ENCODE peak calls at places on chromosome 22, in eight cellular contexts. One of them, this sample, is unnamed.

GRCh38 chr22:47089796-47090460 is 327.5 kb downstream of the TBC1D22A start:
- DNase-seq in AML-193: no peak
- DNase-seq in Calu3: no peak
- DNase-seq in NCI-H1105: no peak
- DNase-seq in stimulated activated CD8-positive, alpha-beta memory T cell treated with anti-CD3 and anti-CD28 coated beads, Interleukin-4, amount 100 ng/mL, for 4 hours: no peak
- DNase-seq in NCI-H2081: no peak
- DNase-seq in T-helper 9 cell: no peak
- DNase-seq in stimulated activated CD4-positive, alpha-beta T cell treated with anti-CD3 and anti-CD28 coated beads, Interleukin-4, amount 100 ng/mL, for 1 hour: no peak
- DNase-seq in this sample: no peak

GRCh38 chr22:44172370-44173108 is 8.2 kb upstream of the PARVG start:
- DNase-seq in AML-193: peak; percentile 86
- DNase-seq in Calu3: no peak
- DNase-seq in NCI-H1105: no peak
- DNase-seq in stimulated activated CD8-positive, alpha-beta memory T cell treated with anti-CD3 and anti-CD28 coated beads, Interleukin-4, amount 100 ng/mL, for 4 hours: no peak
- DNase-seq in NCI-H2081: peak; percentile 56
- DNase-seq in T-helper 9 cell: no peak
- DNase-seq in stimulated activated CD4-positive, alpha-beta T cell treated with anti-CD3 and anti-CD28 coated beads, Interleukin-4, amount 100 ng/mL, for 1 hour: no peak
- DNase-seq in this sample: no peak

GRCh38 chr22:45977551-45978274 is 751 bp upstream of the WNT7B start:
- DNase-seq in AML-193: no peak
- DNase-seq in Calu3: peak; percentile 59
- DNase-seq in NCI-H1105: no peak
- DNase-seq in stimulated activated CD8-positive, alpha-beta memory T cell treated with anti-CD3 and anti-CD28 coated beads, Interleukin-4, amount 100 ng/mL, for 4 hours: no peak
- DNase-seq in NCI-H2081: no peak
- DNase-seq in T-helper 9 cell: no peak
- DNase-seq in stimulated activated CD4-positive, alpha-beta T cell treated with anti-CD3 and anti-CD28 coated beads, Interleukin-4, amount 100 ng/mL, for 1 hour: no peak
- DNase-seq in this sample: peak; percentile 54

GRCh38 chr22:11616811-11617210 is 3911.2 kb upstream of the OR11H1 start:
- DNase-seq in AML-193: no peak
- DNase-seq in Calu3: no peak
- DNase-seq in NCI-H1105: no peak
- DNase-seq in stimulated activated CD8-positive, alpha-beta memory T cell treated with anti-CD3 and anti-CD28 coated beads, Interleukin-4, amount 100 ng/mL, for 4 hours: no peak
- DNase-seq in NCI-H2081: no peak
- DNase-seq in T-helper 9 cell: no peak
- DNase-seq in stimulated activated CD4-positive, alpha-beta T cell treated with anti-CD3 and anti-CD28 coated beads, Interleukin-4, amount 100 ng/mL, for 1 hour: no peak
- DNase-seq in this sample: no peak

GRCh38 chr22:38862375-38863329 is 9.4 kb downstream of the CBX6 start:
- DNase-seq in AML-193: no peak
- DNase-seq in Calu3: no peak
- DNase-seq in NCI-H1105: no peak
- DNase-seq in stimulated activated CD8-positive, alpha-beta memory T cell treated with anti-CD3 and anti-CD28 coated beads, Interleukin-4, amount 100 ng/mL, for 4 hours: no peak
- DNase-seq in NCI-H2081: no peak
- DNase-seq in T-helper 9 cell: no peak
- DNase-seq in stimulated activated CD4-positive, alpha-beta T cell treated with anti-CD3 and anti-CD28 coated beads, Interleukin-4, amount 100 ng/mL, for 1 hour: peak; percentile 19
- DNase-seq in this sample: no peak

GRCh38 chr22:45096256-45096907 is 67.3 kb upstream of the NUP50 start:
- DNase-seq in AML-193: peak; percentile 57
- DNase-seq in Calu3: peak; percentile 72
- DNase-seq in NCI-H1105: peak; percentile 51
- DNase-seq in stimulated activated CD8-positive, alpha-beta memory T cell treated with anti-CD3 and anti-CD28 coated beads, Interleukin-4, amount 100 ng/mL, for 4 hours: peak; percentile 5
- DNase-seq in NCI-H2081: peak; percentile 55
- DNase-seq in T-helper 9 cell: peak; percentile 6
- DNase-seq in stimulated activated CD4-positive, alpha-beta T cell treated with anti-CD3 and anti-CD28 coated beads, Interleukin-4, amount 100 ng/mL, for 1 hour: peak; percentile 33
- DNase-seq in this sample: peak; percentile 60

GRCh38 chr22:36288571-36289405 is 35.9 kb downstream of the APOL1 start:
- DNase-seq in AML-193: no peak
- DNase-seq in Calu3: no peak
- DNase-seq in NCI-H1105: no peak
- DNase-seq in stimulated activated CD8-positive, alpha-beta memory T cell treated with anti-CD3 and anti-CD28 coated beads, Interleukin-4, amount 100 ng/mL, for 4 hours: no peak
- DNase-seq in NCI-H2081: no peak
- DNase-seq in T-helper 9 cell: no peak
- DNase-seq in stimulated activated CD4-positive, alpha-beta T cell treated with anti-CD3 and anti-CD28 coated beads, Interleukin-4, amount 100 ng/mL, for 1 hour: no peak
- DNase-seq in this sample: no peak

GRCh38 chr22:44385781-44386180 is 73.0 kb upstream of the SHISAL1 start:
- DNase-seq in AML-193: no peak
- DNase-seq in Calu3: no peak
- DNase-seq in NCI-H1105: no peak
- DNase-seq in stimulated activated CD8-positive, alpha-beta memory T cell treated with anti-CD3 and anti-CD28 coated beads, Interleukin-4, amount 100 ng/mL, for 4 hours: no peak
- DNase-seq in NCI-H2081: no peak
- DNase-seq in T-helper 9 cell: no peak
- DNase-seq in stimulated activated CD4-positive, alpha-beta T cell treated with anti-CD3 and anti-CD28 coated beads, Interleukin-4, amount 100 ng/mL, for 1 hour: no peak
- DNase-seq in this sample: no peak

GRCh38 chr22:35342390-35342789 is 38.5 kb upstream of the HMOX1 start:
- DNase-seq in AML-193: no peak
- DNase-seq in Calu3: no peak
- DNase-seq in NCI-H1105: no peak
- DNase-seq in stimulated activated CD8-positive, alpha-beta memory T cell treated with anti-CD3 and anti-CD28 coated beads, Interleukin-4, amount 100 ng/mL, for 4 hours: no peak
- DNase-seq in NCI-H2081: no peak
- DNase-seq in T-helper 9 cell: no peak
- DNase-seq in stimulated activated CD4-positive, alpha-beta T cell treated with anti-CD3 and anti-CD28 coated beads, Interleukin-4, amount 100 ng/mL, for 1 hour: no peak
- DNase-seq in this sample: no peak

GRCh38 chr22:27751277-27752070 is 50.1 kb downstream of the MN1 start:
- DNase-seq in AML-193: no peak
- DNase-seq in Calu3: no peak
- DNase-seq in NCI-H1105: no peak
- DNase-seq in stimulated activated CD8-positive, alpha-beta memory T cell treated with anti-CD3 and anti-CD28 coated beads, Interleukin-4, amount 100 ng/mL, for 4 hours: no peak
- DNase-seq in NCI-H2081: no peak
- DNase-seq in T-helper 9 cell: no peak
- DNase-seq in stimulated activated CD4-positive, alpha-beta T cell treated with anti-CD3 and anti-CD28 coated beads, Interleukin-4, amount 100 ng/mL, for 1 hour: no peak
- DNase-seq in this sample: no peak

GRCh38 chr22:49197986-49198704 is 629.5 kb downstream of the BRD1 start:
- DNase-seq in AML-193: no peak
- DNase-seq in Calu3: no peak
- DNase-seq in NCI-H1105: no peak
- DNase-seq in stimulated activated CD8-positive, alpha-beta memory T cell treated with anti-CD3 and anti-CD28 coated beads, Interleukin-4, amount 100 ng/mL, for 4 hours: no peak
- DNase-seq in NCI-H2081: no peak
- DNase-seq in T-helper 9 cell: no peak
- DNase-seq in stimulated activated CD4-positive, alpha-beta T cell treated with anti-CD3 and anti-CD28 coated beads, Interleukin-4, amount 100 ng/mL, for 1 hour: no peak
- DNase-seq in this sample: no peak

GRCh38 chr22:45334068-45334467 is 24.3 kb downstream of the FAM118A start:
- DNase-seq in AML-193: no peak
- DNase-seq in Calu3: no peak
- DNase-seq in NCI-H1105: no peak
- DNase-seq in stimulated activated CD8-positive, alpha-beta memory T cell treated with anti-CD3 and anti-CD28 coated beads, Interleukin-4, amount 100 ng/mL, for 4 hours: no peak
- DNase-seq in NCI-H2081: no peak
- DNase-seq in T-helper 9 cell: no peak
- DNase-seq in stimulated activated CD4-positive, alpha-beta T cell treated with anti-CD3 and anti-CD28 coated beads, Interleukin-4, amount 100 ng/mL, for 1 hour: no peak
- DNase-seq in this sample: no peak

GRCh38 chr22:40413873-40414272 is 43.5 kb downstream of the SGSM3 start:
- DNase-seq in AML-193: no peak
- DNase-seq in Calu3: no peak
- DNase-seq in NCI-H1105: no peak
- DNase-seq in stimulated activated CD8-positive, alpha-beta memory T cell treated with anti-CD3 and anti-CD28 coated beads, Interleukin-4, amount 100 ng/mL, for 4 hours: no peak
- DNase-seq in NCI-H2081: no peak
- DNase-seq in T-helper 9 cell: no peak
- DNase-seq in stimulated activated CD4-positive, alpha-beta T cell treated with anti-CD3 and anti-CD28 coated beads, Interleukin-4, amount 100 ng/mL, for 1 hour: no peak
- DNase-seq in this sample: no peak

GRCh38 chr22:50242406-50242949 is 2.3 kb downstream of the TUBGCP6 start:
- DNase-seq in AML-193: no peak
- DNase-seq in Calu3: no peak
- DNase-seq in NCI-H1105: no peak
- DNase-seq in stimulated activated CD8-positive, alpha-beta memory T cell treated with anti-CD3 and anti-CD28 coated beads, Interleukin-4, amount 100 ng/mL, for 4 hours: no peak
- DNase-seq in NCI-H2081: no peak
- DNase-seq in T-helper 9 cell: no peak
- DNase-seq in stimulated activated CD4-positive, alpha-beta T cell treated with anti-CD3 and anti-CD28 coated beads, Interleukin-4, amount 100 ng/mL, for 1 hour: no peak
- DNase-seq in this sample: no peak

GRCh38 chr22:46312056-46312455 is 15.4 kb downstream of the GTSE1 start:
- DNase-seq in AML-193: no peak
- DNase-seq in Calu3: no peak
- DNase-seq in NCI-H1105: no peak
- DNase-seq in stimulated activated CD8-positive, alpha-beta memory T cell treated with anti-CD3 and anti-CD28 coated beads, Interleukin-4, amount 100 ng/mL, for 4 hours: no peak
- DNase-seq in NCI-H2081: no peak
- DNase-seq in T-helper 9 cell: no peak
- DNase-seq in stimulated activated CD4-positive, alpha-beta T cell treated with anti-CD3 and anti-CD28 coated beads, Interleukin-4, amount 100 ng/mL, for 1 hour: no peak
- DNase-seq in this sample: no peak

GRCh38 chr22:49657275-49657973 is 170.2 kb downstream of the BRD1 start:
- DNase-seq in AML-193: peak; percentile 63
- DNase-seq in Calu3: no peak
- DNase-seq in NCI-H1105: no peak
- DNase-seq in stimulated activated CD8-positive, alpha-beta memory T cell treated with anti-CD3 and anti-CD28 coated beads, Interleukin-4, amount 100 ng/mL, for 4 hours: peak; percentile 67
- DNase-seq in NCI-H2081: no peak
- DNase-seq in T-helper 9 cell: peak; percentile 40
- DNase-seq in stimulated activated CD4-positive, alpha-beta T cell treated with anti-CD3 and anti-CD28 coated beads, Interleukin-4, amount 100 ng/mL, for 1 hour: peak; percentile 75
- DNase-seq in this sample: no peak

GRCh38 chr22:39470462-39471335 is 13.9 kb downstream of the MGAT3 start:
- DNase-seq in AML-193: no peak
- DNase-seq in Calu3: peak; percentile 30
- DNase-seq in NCI-H1105: no peak
- DNase-seq in stimulated activated CD8-positive, alpha-beta memory T cell treated with anti-CD3 and anti-CD28 coated beads, Interleukin-4, amount 100 ng/mL, for 4 hours: no peak
- DNase-seq in NCI-H2081: no peak
- DNase-seq in T-helper 9 cell: no peak
- DNase-seq in stimulated activated CD4-positive, alpha-beta T cell treated with anti-CD3 and anti-CD28 coated beads, Interleukin-4, amount 100 ng/mL, for 1 hour: no peak
- DNase-seq in this sample: no peak

GRCh38 chr22:44384981-44385610 is 72.3 kb upstream of the SHISAL1 start:
- DNase-seq in AML-193: no peak
- DNase-seq in Calu3: no peak
- DNase-seq in NCI-H1105: no peak
- DNase-seq in stimulated activated CD8-positive, alpha-beta memory T cell treated with anti-CD3 and anti-CD28 coated beads, Interleukin-4, amount 100 ng/mL, for 4 hours: no peak
- DNase-seq in NCI-H2081: no peak
- DNase-seq in T-helper 9 cell: no peak
- DNase-seq in stimulated activated CD4-positive, alpha-beta T cell treated with anti-CD3 and anti-CD28 coated beads, Interleukin-4, amount 100 ng/mL, for 1 hour: no peak
- DNase-seq in this sample: no peak

GRCh38 chr22:20422271-20422958 is 15.2 kb downstream of the SCARF2 start:
- DNase-seq in AML-193: no peak
- DNase-seq in Calu3: no peak
- DNase-seq in NCI-H1105: no peak
- DNase-seq in stimulated activated CD8-positive, alpha-beta memory T cell treated with anti-CD3 and anti-CD28 coated beads, Interleukin-4, amount 100 ng/mL, for 4 hours: no peak
- DNase-seq in NCI-H2081: peak; percentile 18
- DNase-seq in T-helper 9 cell: no peak
- DNase-seq in stimulated activated CD4-positive, alpha-beta T cell treated with anti-CD3 and anti-CD28 coated beads, Interleukin-4, amount 100 ng/mL, for 1 hour: no peak
- DNase-seq in this sample: no peak

GRCh38 chr22:47736166-47737034 is 974.0 kb downstream of the TBC1D22A start:
- DNase-seq in AML-193: no peak
- DNase-seq in Calu3: no peak
- DNase-seq in NCI-H1105: no peak
- DNase-seq in stimulated activated CD8-positive, alpha-beta memory T cell treated with anti-CD3 and anti-CD28 coated beads, Interleukin-4, amount 100 ng/mL, for 4 hours: no peak
- DNase-seq in NCI-H2081: no peak
- DNase-seq in T-helper 9 cell: no peak
- DNase-seq in stimulated activated CD4-positive, alpha-beta T cell treated with anti-CD3 and anti-CD28 coated beads, Interleukin-4, amount 100 ng/mL, for 1 hour: no peak
- DNase-seq in this sample: no peak

GRCh38 chr22:30262917-30263741 is 3.5 kb downstream of the OSM start:
- DNase-seq in AML-193: peak; percentile 52
- DNase-seq in Calu3: peak; percentile 90
- DNase-seq in NCI-H1105: peak; percentile 66
- DNase-seq in stimulated activated CD8-positive, alpha-beta memory T cell treated with anti-CD3 and anti-CD28 coated beads, Interleukin-4, amount 100 ng/mL, for 4 hours: peak; percentile 60
- DNase-seq in NCI-H2081: peak; percentile 63
- DNase-seq in T-helper 9 cell: peak; percentile 84
- DNase-seq in stimulated activated CD4-positive, alpha-beta T cell treated with anti-CD3 and anti-CD28 coated beads, Interleukin-4, amount 100 ng/mL, for 1 hour: peak; percentile 81
- DNase-seq in this sample: peak; percentile 67

GRCh38 chr22:38935023-38935422 is 22.4 kb upstream of the APOBEC3A start:
- DNase-seq in AML-193: no peak
- DNase-seq in Calu3: peak; percentile 97
- DNase-seq in NCI-H1105: peak; percentile 95
- DNase-seq in stimulated activated CD8-positive, alpha-beta memory T cell treated with anti-CD3 and anti-CD28 coated beads, Interleukin-4, amount 100 ng/mL, for 4 hours: no peak
- DNase-seq in NCI-H2081: peak; percentile 94
- DNase-seq in T-helper 9 cell: no peak
- DNase-seq in stimulated activated CD4-positive, alpha-beta T cell treated with anti-CD3 and anti-CD28 coated beads, Interleukin-4, amount 100 ng/mL, for 1 hour: no peak
- DNase-seq in this sample: no peak

GRCh38 chr22:44580756-44581435 is 82.9 kb upstream of the RTL6 start:
- DNase-seq in AML-193: no peak
- DNase-seq in Calu3: no peak
- DNase-seq in NCI-H1105: no peak
- DNase-seq in stimulated activated CD8-positive, alpha-beta memory T cell treated with anti-CD3 and anti-CD28 coated beads, Interleukin-4, amount 100 ng/mL, for 4 hours: no peak
- DNase-seq in NCI-H2081: no peak
- DNase-seq in T-helper 9 cell: no peak
- DNase-seq in stimulated activated CD4-positive, alpha-beta T cell treated with anti-CD3 and anti-CD28 coated beads, Interleukin-4, amount 100 ng/mL, for 1 hour: no peak
- DNase-seq in this sample: no peak

GRCh38 chr22:21728270-21728669 is 7.3 kb downstream of the YPEL1 start:
- DNase-seq in AML-193: no peak
- DNase-seq in Calu3: no peak
- DNase-seq in NCI-H1105: no peak
- DNase-seq in stimulated activated CD8-positive, alpha-beta memory T cell treated with anti-CD3 and anti-CD28 coated beads, Interleukin-4, amount 100 ng/mL, for 4 hours: no peak
- DNase-seq in NCI-H2081: no peak
- DNase-seq in T-helper 9 cell: no peak
- DNase-seq in stimulated activated CD4-positive, alpha-beta T cell treated with anti-CD3 and anti-CD28 coated beads, Interleukin-4, amount 100 ng/mL, for 1 hour: no peak
- DNase-seq in this sample: no peak

GRCh38 chr22:49233507-49234100 is 594.1 kb downstream of the BRD1 start:
- DNase-seq in AML-193: no peak
- DNase-seq in Calu3: no peak
- DNase-seq in NCI-H1105: no peak
- DNase-seq in stimulated activated CD8-positive, alpha-beta memory T cell treated with anti-CD3 and anti-CD28 coated beads, Interleukin-4, amount 100 ng/mL, for 4 hours: no peak
- DNase-seq in NCI-H2081: no peak
- DNase-seq in T-helper 9 cell: no peak
- DNase-seq in stimulated activated CD4-positive, alpha-beta T cell treated with anti-CD3 and anti-CD28 coated beads, Interleukin-4, amount 100 ng/mL, for 1 hour: no peak
- DNase-seq in this sample: no peak

GRCh38 chr22:37202706-37203105 is 9.6 kb downstream of the SSTR3 start:
- DNase-seq in AML-193: no peak
- DNase-seq in Calu3: no peak
- DNase-seq in NCI-H1105: no peak
- DNase-seq in stimulated activated CD8-positive, alpha-beta memory T cell treated with anti-CD3 and anti-CD28 coated beads, Interleukin-4, amount 100 ng/mL, for 4 hours: no peak
- DNase-seq in NCI-H2081: no peak
- DNase-seq in T-helper 9 cell: no peak
- DNase-seq in stimulated activated CD4-positive, alpha-beta T cell treated with anti-CD3 and anti-CD28 coated beads, Interleukin-4, amount 100 ng/mL, for 1 hour: no peak
- DNase-seq in this sample: no peak

GRCh38 chr22:47841166-47841565 is 1078.7 kb downstream of the TBC1D22A start:
- DNase-seq in AML-193: no peak
- DNase-seq in Calu3: no peak
- DNase-seq in NCI-H1105: no peak
- DNase-seq in stimulated activated CD8-positive, alpha-beta memory T cell treated with anti-CD3 and anti-CD28 coated beads, Interleukin-4, amount 100 ng/mL, for 4 hours: no peak
- DNase-seq in NCI-H2081: no peak
- DNase-seq in T-helper 9 cell: no peak
- DNase-seq in stimulated activated CD4-positive, alpha-beta T cell treated with anti-CD3 and anti-CD28 coated beads, Interleukin-4, amount 100 ng/mL, for 1 hour: no peak
- DNase-seq in this sample: no peak

GRCh38 chr22:40463017-40463631 is 92.7 kb downstream of the SGSM3 start:
- DNase-seq in AML-193: peak; percentile 85
- DNase-seq in Calu3: no peak
- DNase-seq in NCI-H1105: no peak
- DNase-seq in stimulated activated CD8-positive, alpha-beta memory T cell treated with anti-CD3 and anti-CD28 coated beads, Interleukin-4, amount 100 ng/mL, for 4 hours: peak; percentile 17
- DNase-seq in NCI-H2081: no peak
- DNase-seq in T-helper 9 cell: no peak
- DNase-seq in stimulated activated CD4-positive, alpha-beta T cell treated with anti-CD3 and anti-CD28 coated beads, Interleukin-4, amount 100 ng/mL, for 1 hour: peak; percentile 28
- DNase-seq in this sample: no peak

GRCh38 chr22:43501951-43502874 is 90.4 kb downstream of the MPPED1 start:
- DNase-seq in AML-193: no peak
- DNase-seq in Calu3: no peak
- DNase-seq in NCI-H1105: no peak
- DNase-seq in stimulated activated CD8-positive, alpha-beta memory T cell treated with anti-CD3 and anti-CD28 coated beads, Interleukin-4, amount 100 ng/mL, for 4 hours: no peak
- DNase-seq in NCI-H2081: no peak
- DNase-seq in T-helper 9 cell: no peak
- DNase-seq in stimulated activated CD4-positive, alpha-beta T cell treated with anti-CD3 and anti-CD28 coated beads, Interleukin-4, amount 100 ng/mL, for 1 hour: no peak
- DNase-seq in this sample: no peak

GRCh38 chr22:50169181-50169759 is 1.3 kb upstream of the PANX2 start:
- DNase-seq in AML-193: no peak
- DNase-seq in Calu3: no peak
- DNase-seq in NCI-H1105: no peak
- DNase-seq in stimulated activated CD8-positive, alpha-beta memory T cell treated with anti-CD3 and anti-CD28 coated beads, Interleukin-4, amount 100 ng/mL, for 4 hours: no peak
- DNase-seq in NCI-H2081: no peak
- DNase-seq in T-helper 9 cell: no peak
- DNase-seq in stimulated activated CD4-positive, alpha-beta T cell treated with anti-CD3 and anti-CD28 coated beads, Interleukin-4, amount 100 ng/mL, for 1 hour: no peak
- DNase-seq in this sample: no peak

GRCh38 chr22:32528984-32529982 is 54.7 kb downstream of the FBXO7 start:
- DNase-seq in AML-193: peak; percentile 46
- DNase-seq in Calu3: peak; percentile 81
- DNase-seq in NCI-H1105: peak; percentile 38
- DNase-seq in stimulated activated CD8-positive, alpha-beta memory T cell treated with anti-CD3 and anti-CD28 coated beads, Interleukin-4, amount 100 ng/mL, for 4 hours: peak; percentile 16
- DNase-seq in NCI-H2081: no peak
- DNase-seq in T-helper 9 cell: peak; percentile 41
- DNase-seq in stimulated activated CD4-positive, alpha-beta T cell treated with anti-CD3 and anti-CD28 coated beads, Interleukin-4, amount 100 ng/mL, for 1 hour: peak; percentile 56
- DNase-seq in this sample: peak; percentile 74

GRCh38 chr22:37109242-37109917 is at the start of gene TMPRSS6:
- DNase-seq in AML-193: no peak
- DNase-seq in Calu3: no peak
- DNase-seq in NCI-H1105: peak; percentile 49
- DNase-seq in stimulated activated CD8-positive, alpha-beta memory T cell treated with anti-CD3 and anti-CD28 coated beads, Interleukin-4, amount 100 ng/mL, for 4 hours: no peak
- DNase-seq in NCI-H2081: no peak
- DNase-seq in T-helper 9 cell: no peak
- DNase-seq in stimulated activated CD4-positive, alpha-beta T cell treated with anti-CD3 and anti-CD28 coated beads, Interleukin-4, amount 100 ng/mL, for 1 hour: no peak
- DNase-seq in this sample: no peak

GRCh38 chr22:19565921-19566598 is 41.9 kb upstream of the CLDN5 start:
- DNase-seq in AML-193: no peak
- DNase-seq in Calu3: no peak
- DNase-seq in NCI-H1105: no peak
- DNase-seq in stimulated activated CD8-positive, alpha-beta memory T cell treated with anti-CD3 and anti-CD28 coated beads, Interleukin-4, amount 100 ng/mL, for 4 hours: no peak
- DNase-seq in NCI-H2081: no peak
- DNase-seq in T-helper 9 cell: no peak
- DNase-seq in stimulated activated CD4-positive, alpha-beta T cell treated with anti-CD3 and anti-CD28 coated beads, Interleukin-4, amount 100 ng/mL, for 1 hour: no peak
- DNase-seq in this sample: no peak